ENCODE peak calls at places on chromosomes 16 and 17, in five cellular contexts. M is neuronal stem cell, R is H9, Y is IMR-90, N is H1. E is an unnamed sample.

GRCh38 chr16:70612931-70613330 is 33.4 kb upstream of the IL34 start:
- DNase-seq in M (no peak), R (no peak), Y (no peak), N (no peak), E (no peak)

GRCh38 chr17:77436058-77436442 is 295.3 kb downstream of the SEC14L1 start:
- DNase-seq in M (no peak), R (peak; percentile 78), Y (peak; percentile 69), N (no peak), E (peak; percentile 71)

GRCh38 chr17:50719144-50719923 is at the start of gene LUC7L3:
- DNase-seq in M (peak; percentile 95), R (peak; percentile 97), Y (peak; percentile 91), N (peak; percentile 73), E (peak; percentile 95)

GRCh38 chr17:1916963-1917715 is 87.3 kb downstream of the RPA1 start:
- DNase-seq in M (no peak), R (no peak), Y (no peak), N (no peak), E (no peak)

GRCh38 chr16:27083861-27084261 is 17.1 kb downstream of the C16orf82 start:
- DNase-seq in M (peak; percentile 52), R (peak; percentile 84), Y (no peak), N (no peak), E (no peak)

GRCh38 chr17:77686903-77687302 is 271.6 kb upstream of the TNRC6C start:
- DNase-seq in M (no peak), R (no peak), Y (no peak), N (no peak), E (no peak)

GRCh38 chr16:57541754-57542435 is 548 bp upstream of the ADGRG5 start:
- DNase-seq in M (no peak), R (peak; percentile 10), Y (no peak), N (no peak), E (no peak)

GRCh38 chr16:75566889-75567255 is 693 bp downstream of the GABARAPL2 start:
- DNase-seq in M (no peak), R (no peak), Y (no peak), N (no peak), E (peak; percentile 20)

GRCh38 chr16:51773051-51773450 is 622.0 kb upstream of the SALL1 start:
- DNase-seq in M (no peak), R (peak; percentile 58), Y (no peak), N (no peak), E (no peak)

GRCh38 chr17:27778193-27778592 is 22.1 kb downstream of the NOS2 start:
- DNase-seq in M (no peak), R (no peak), Y (peak; percentile 25), N (no peak), E (no peak)

GRCh38 chr16:85650864-85651811 is 37.6 kb downstream of the GINS2 start:
- DNase-seq in M (no peak), R (no peak), Y (no peak), N (no peak), E (no peak)

GRCh38 chr17:41784207-41784744 is 2.2 kb downstream of the JUP start:
- DNase-seq in M (no peak), R (peak; percentile 86), Y (peak; percentile 71), N (no peak), E (peak; percentile 60)

GRCh38 chr16:55735120-55735781 is 79.5 kb downstream of the SLC6A2 start:
- DNase-seq in M (no peak), R (peak; percentile 5), Y (no peak), N (no peak), E (no peak)

GRCh38 chr16:85923153-85924021 is 24.4 kb downstream of the IRF8 start:
- DNase-seq in M (no peak), R (no peak), Y (peak; percentile 59), N (no peak), E (peak; percentile 98)

DNA sequence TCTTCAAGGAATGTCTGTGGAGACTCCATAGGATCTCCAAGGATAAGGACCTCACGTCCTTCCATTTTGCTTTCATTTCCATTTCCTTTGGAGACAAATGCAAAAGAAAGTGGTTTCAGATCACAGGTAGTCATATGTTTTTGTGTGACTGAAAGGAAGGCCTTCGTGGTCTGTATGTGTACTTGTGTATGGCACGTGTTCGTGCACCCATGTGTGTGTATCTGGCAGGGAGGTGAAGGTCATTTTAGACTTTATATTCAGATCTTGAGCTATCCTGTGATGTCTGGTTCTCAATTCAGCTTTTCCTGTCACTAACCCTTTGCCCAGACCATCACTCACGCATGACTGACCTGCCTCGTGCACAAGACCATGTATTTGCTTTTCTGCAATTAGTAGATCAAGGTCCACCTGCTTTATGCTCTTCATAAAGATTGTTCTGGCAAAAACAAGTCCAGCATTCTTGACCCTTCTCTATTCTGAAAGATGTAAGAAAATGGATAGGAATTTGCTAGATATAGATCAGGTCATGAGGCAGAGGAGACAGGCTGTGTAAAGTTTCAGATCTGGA is 139.7 kb upstream of the MAF start:
- DNase-seq in M (no peak), R (no peak), Y (no peak), N (no peak), E (no peak)
- H4K8ac ChIP-seq in M (no peak overlapping the region), R (no peak overlapping the region), Y (no peak overlapping the region), N (no peak overlapping the region), E (no peak overlapping the region)

DNA sequence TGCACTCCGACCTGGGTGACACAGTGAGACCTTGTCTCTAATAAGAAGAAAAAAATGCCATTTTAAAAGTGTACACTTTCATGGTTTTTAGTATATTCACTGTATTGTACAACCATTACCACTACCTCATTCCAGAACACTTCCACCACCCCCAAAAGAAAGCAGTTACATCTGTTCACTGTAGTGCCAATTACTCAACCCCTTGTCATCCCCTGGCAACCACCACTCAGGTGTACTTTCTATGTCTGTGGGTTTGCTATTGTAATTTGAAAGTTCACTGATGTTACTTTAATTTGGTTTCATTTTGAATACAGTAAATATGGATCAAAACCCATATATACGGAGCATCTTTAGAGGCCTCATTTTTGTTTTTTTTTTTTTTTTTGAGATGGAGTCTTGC is 6.1 kb downstream of the ZG16 start:
- DNase-seq in M (no peak), R (no peak), Y (no peak), N (no peak), E (no peak)
- H2BK120ac ChIP-seq in M (no peak overlapping the region), R (no peak overlapping the region), Y (no peak overlapping the region), N (no peak overlapping the region), E (no peak overlapping the region)

GRCh38 chr17:76234354-76234679 is 6.0 kb downstream of the RNF157 start:
- DNase-seq in M (no peak), R (no peak), Y (no peak), N (no peak), E (no peak)

GRCh38 chr17:76236603-76237002 is 3.7 kb downstream of the RNF157 start:
- DNase-seq in M (no peak), R (no peak), Y (no peak), N (no peak), E (no peak)

GRCh38 chr17:76237859-76238313 is 2.4 kb downstream of the RNF157 start:
- DNase-seq in M (no peak), R (no peak), Y (no peak), N (no peak), E (peak; percentile 23)

GRCh38 chr17:76233588-76234353 is 6.5 kb downstream of the RNF157 start:
- DNase-seq in M (no peak), R (no peak), Y (no peak), N (no peak), E (no peak)

DNA sequence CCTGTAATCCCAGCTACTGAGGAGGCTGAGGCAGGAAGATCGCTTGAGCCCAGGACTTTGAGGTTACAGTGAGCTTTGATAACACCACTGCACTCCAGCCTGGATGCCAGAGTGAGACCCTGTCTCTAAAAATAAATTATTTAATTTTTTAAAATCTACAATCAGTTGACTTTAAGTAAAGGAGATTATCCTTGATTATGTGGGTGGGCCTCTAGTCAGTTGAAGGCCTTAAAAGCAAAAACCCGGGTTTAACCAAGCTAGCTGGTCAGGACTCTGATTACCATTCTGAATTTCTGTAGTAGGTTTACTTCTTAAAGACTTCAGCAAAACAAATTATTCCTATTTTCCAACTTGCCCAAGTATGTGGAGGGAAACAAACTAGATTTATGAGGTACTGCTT is 4.4 kb downstream of the RNF157 start:
- DNase-seq in M (no peak), R (no peak), Y (no peak), N (no peak), E (no peak)
- H4K91ac ChIP-seq in M (no peak overlapping the region), R (no peak overlapping the region), Y (no peak overlapping the region), N (no peak overlapping the region), E (no peak overlapping the region)

GRCh38 chr17:39952665-39953470 is 9.9 kb upstream of the GSDMA start:
- DNase-seq in M (peak; percentile 95), R (peak; percentile 100), Y (peak; percentile 92), N (peak; percentile 100), E (peak; percentile 94)
- H4K8ac ChIP-seq in M (peak overlapping the region; percentile 88), R (no peak overlapping the region), Y (peak overlapping the region; percentile 98), N (peak overlapping the region; percentile 37), E (peak overlapping the region; percentile 86)

DNA sequence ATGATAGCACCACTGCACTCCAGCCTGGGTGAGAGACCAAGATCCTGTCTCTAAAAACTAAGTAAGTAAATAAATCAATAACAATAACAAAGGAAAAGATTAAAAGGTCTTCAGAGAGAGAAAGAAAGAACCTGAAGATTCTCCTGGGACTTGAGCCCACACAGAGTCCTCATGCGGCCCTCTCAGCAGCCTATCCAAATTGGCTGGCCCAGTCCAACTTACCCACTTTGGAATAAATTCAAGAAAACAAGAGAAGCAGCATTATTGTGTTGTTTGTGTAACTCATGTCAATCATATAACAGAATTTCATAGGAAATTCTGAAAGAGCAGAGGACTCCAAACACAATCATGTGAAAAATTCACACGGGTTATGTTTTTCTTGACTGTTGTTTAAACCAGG is 3.8 kb downstream of the SLX4 start:
- DNase-seq in M (no peak), R (no peak), Y (no peak), N (no peak), E (no peak)
- H2BK120ac ChIP-seq in M (no peak overlapping the region), R (no peak overlapping the region), Y (no peak overlapping the region), N (no peak overlapping the region), E (no peak overlapping the region)

GRCh38 chr16:22206847-22207714 is 1.0 kb downstream of the EEF2K start:
- DNase-seq in M (no peak), R (peak; percentile 50), Y (peak; percentile 57), N (no peak), E (peak; percentile 57)

GRCh38 chr16:22204091-22204655 is 1.9 kb upstream of the EEF2K start:
- DNase-seq in M (no peak), R (no peak), Y (no peak), N (no peak), E (no peak)

GRCh38 chr16:22205577-22206012 is 483 bp upstream of the EEF2K start:
- DNase-seq in M (no peak), R (no peak), Y (no peak), N (no peak), E (no peak)

GRCh38 chr16:22207715-22208360 is 1.8 kb downstream of the EEF2K start:
- DNase-seq in M (no peak), R (no peak), Y (no peak), N (no peak), E (no peak)

DNA sequence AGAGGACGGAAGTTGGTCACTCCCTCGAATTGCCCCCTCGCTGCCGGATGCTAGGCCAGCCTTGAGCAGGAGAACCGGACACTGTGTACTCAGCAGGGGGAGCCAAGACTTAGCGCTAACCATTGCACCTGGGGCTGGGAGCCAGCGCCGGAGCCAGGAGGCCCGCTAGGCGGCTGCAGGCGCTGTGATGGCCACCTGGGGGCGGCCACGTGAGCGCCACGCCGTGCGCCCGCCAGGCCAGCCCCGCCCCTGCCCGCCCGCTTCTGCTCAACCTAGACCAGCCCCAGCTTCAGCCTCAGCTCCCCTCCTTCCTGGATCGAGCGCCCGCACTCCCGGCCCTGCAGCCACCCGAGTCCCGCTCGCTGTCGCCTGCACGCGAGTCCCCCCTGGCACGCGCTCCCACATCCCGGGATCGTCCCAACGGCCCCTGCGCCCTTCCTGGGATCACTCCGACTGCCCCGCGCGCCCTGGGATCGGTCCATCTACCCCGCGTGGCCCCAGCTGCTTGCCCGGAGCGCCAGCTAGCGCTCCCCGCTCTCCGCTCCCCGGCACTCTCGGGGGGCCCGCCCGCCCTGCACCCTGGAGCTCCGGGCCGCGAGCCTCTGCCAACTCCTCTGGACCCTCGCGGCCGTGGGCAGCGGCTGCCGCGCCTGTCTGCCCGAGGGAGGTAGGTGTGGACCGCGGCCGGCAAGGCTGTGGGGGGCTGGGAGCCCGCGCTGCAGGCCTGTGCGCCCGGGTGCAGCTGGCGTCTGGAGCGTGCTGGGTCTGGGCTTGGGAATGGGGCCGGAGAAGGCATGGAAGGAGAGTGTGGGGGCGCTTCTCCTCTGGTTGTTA is at the start of gene EEF2K:
- DNase-seq in M (peak; percentile 85), R (peak; percentile 97), Y (peak; percentile 95), N (peak; percentile 89), E (peak; percentile 95)
- H4K91ac ChIP-seq in M (no peak within 1 kb of the TSS), R (no peak within 1 kb of the TSS), Y (peak within 1 kb of the TSS; percentile 43), N (peak within 1 kb of the TSS; percentile 25), E (peak within 1 kb of the TSS; percentile 65)

E was measured in mesenchymal stem cell.